ENCODE peak calls at places on chromosomes 5 and 9, in six cellular contexts. One of them, this sample, is unnamed.

GRCh38 chr9:125436613-125437443 is 175.2 kb downstream of the GAPVD1 start:
- DNase-seq in psoas muscle: no peak
- DNase-seq in fibroblast of lung: no peak
- DNase-seq in right lobe of liver: no peak
- DNase-seq in transverse colon: no peak
- DNase-seq in DND-41: no peak
- DNase-seq in this sample: no peak

GRCh38 chr9:134139081-134139480 is 3.2 kb downstream of the WDR5 start:
- DNase-seq in psoas muscle: no peak
- DNase-seq in fibroblast of lung: peak; percentile 67
- DNase-seq in DND-41: no peak
- DNase-seq in right lobe of liver: no peak
- DNase-seq in transverse colon: no peak
- DNase-seq in this sample: no peak

GRCh38 chr5:76601470-76601869 is 21.7 kb downstream of the F2RL2 start:
- DNase-seq in transverse colon: no peak
- DNase-seq in DND-41: peak; percentile 15
- DNase-seq in fibroblast of lung: peak; percentile 87
- DNase-seq in psoas muscle: no peak
- DNase-seq in right lobe of liver: no peak
- DNase-seq in this sample: no peak

GRCh38 chr9:71642043-71642442 is 126.3 kb downstream of the CEMIP2 start:
- DNase-seq in fibroblast of lung: no peak
- DNase-seq in DND-41: no peak
- DNase-seq in transverse colon: no peak
- DNase-seq in psoas muscle: no peak
- DNase-seq in right lobe of liver: no peak
- DNase-seq in this sample: no peak

GRCh38 chr5:167716376-167716775 is 575.1 kb upstream of the WWC1 start:
- DNase-seq in fibroblast of lung: peak; percentile 41
- DNase-seq in psoas muscle: no peak
- DNase-seq in right lobe of liver: no peak
- DNase-seq in transverse colon: no peak
- DNase-seq in DND-41: no peak
- DNase-seq in this sample: no peak

GRCh38 chr9:125547383-125547782 is 159.6 kb downstream of the MAPKAP1 start:
- DNase-seq in fibroblast of lung: no peak
- DNase-seq in psoas muscle: no peak
- DNase-seq in DND-41: no peak
- DNase-seq in transverse colon: no peak
- DNase-seq in right lobe of liver: no peak
- DNase-seq in this sample: no peak

GRCh38 chr5:79269733-79270166 is 33.8 kb downstream of the JMY start:
- DNase-seq in psoas muscle: no peak
- DNase-seq in transverse colon: no peak
- DNase-seq in right lobe of liver: no peak
- DNase-seq in fibroblast of lung: no peak
- DNase-seq in DND-41: no peak
- DNase-seq in this sample: no peak

GRCh38 chr9:6667633-6668280 is 22.2 kb upstream of the GLDC start:
- DNase-seq in right lobe of liver: no peak
- DNase-seq in psoas muscle: no peak
- DNase-seq in DND-41: peak; percentile 20
- DNase-seq in fibroblast of lung: peak; percentile 54
- DNase-seq in transverse colon: no peak
- DNase-seq in this sample: no peak

GRCh38 chr5:146662229-146662628 is 146.2 kb upstream of the GPR151 start:
- DNase-seq in transverse colon: no peak
- DNase-seq in DND-41: peak; percentile 13
- DNase-seq in fibroblast of lung: peak; percentile 30
- DNase-seq in psoas muscle: no peak
- DNase-seq in right lobe of liver: no peak
- DNase-seq in this sample: no peak

GRCh38 chr5:146671561-146671960 is 155.6 kb upstream of the GPR151 start:
- DNase-seq in right lobe of liver: no peak
- DNase-seq in psoas muscle: no peak
- DNase-seq in fibroblast of lung: no peak
- DNase-seq in transverse colon: no peak
- DNase-seq in DND-41: no peak
- DNase-seq in this sample: no peak

GRCh38 chr5:146667633-146668032 is 151.6 kb upstream of the GPR151 start:
- DNase-seq in right lobe of liver: no peak
- DNase-seq in DND-41: no peak
- DNase-seq in fibroblast of lung: peak; percentile 31
- DNase-seq in psoas muscle: no peak
- DNase-seq in transverse colon: no peak
- DNase-seq in this sample: no peak
- H3K27ac ChIP-seq in right lobe of liver: no peak overlapping the region
- H3K27ac ChIP-seq in DND-41: no peak overlapping the region
- H3K27ac ChIP-seq in fibroblast of lung: no peak overlapping the region
- H3K27ac ChIP-seq in psoas muscle: no peak overlapping the region
- H3K27ac ChIP-seq in transverse colon: peak overlapping the region; percentile 45
- H3K27ac ChIP-seq in this sample: no peak overlapping the region

GRCh38 chr9:127384901-127385300 is 12.1 kb upstream of the SLC2A8 start:
- DNase-seq in psoas muscle: no peak
- DNase-seq in fibroblast of lung: no peak
- DNase-seq in transverse colon: no peak
- DNase-seq in DND-41: no peak
- DNase-seq in right lobe of liver: peak; percentile 5
- DNase-seq in this sample: no peak
- TF ChIP-seq CTCF in psoas muscle: no peak
- TF ChIP-seq CTCF in fibroblast of lung: no peak
- TF ChIP-seq CTCF in transverse colon: no peak
- TF ChIP-seq CTCF in DND-41: no peak
- TF ChIP-seq CTCF in right lobe of liver: no peak
- TF ChIP-seq CTCF in this sample: no peak

DNA sequence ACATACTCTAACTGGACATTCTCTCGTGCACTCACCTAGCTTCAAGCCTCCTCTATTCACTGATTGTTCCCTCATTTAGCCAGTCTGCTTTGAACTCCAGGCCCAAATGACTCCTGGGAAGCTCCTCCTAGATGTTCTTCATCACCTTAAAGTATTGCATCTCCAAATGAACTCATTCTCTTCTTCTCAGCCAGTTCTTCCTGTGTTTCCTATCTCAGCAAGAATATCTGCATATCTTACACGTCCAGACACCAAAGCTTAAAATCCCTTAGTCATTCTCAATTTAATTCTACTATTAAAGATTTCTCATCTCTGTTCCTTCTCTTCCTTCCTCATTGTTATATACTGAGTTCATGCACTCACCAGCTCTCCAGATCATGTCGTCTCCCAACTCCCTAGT is 118.6 kb upstream of the DAB2 start:
- DNase-seq in right lobe of liver: no peak
- DNase-seq in transverse colon: no peak
- DNase-seq in psoas muscle: no peak
- DNase-seq in fibroblast of lung: no peak
- DNase-seq in DND-41: no peak
- DNase-seq in this sample: no peak
- H3K27ac ChIP-seq in right lobe of liver: no peak overlapping the region
- H3K27ac ChIP-seq in transverse colon: peak overlapping the region; percentile 1
- H3K27ac ChIP-seq in psoas muscle: no peak overlapping the region
- H3K27ac ChIP-seq in fibroblast of lung: no peak overlapping the region
- H3K27ac ChIP-seq in DND-41: no peak overlapping the region
- H3K27ac ChIP-seq in this sample: no peak overlapping the region

DNA sequence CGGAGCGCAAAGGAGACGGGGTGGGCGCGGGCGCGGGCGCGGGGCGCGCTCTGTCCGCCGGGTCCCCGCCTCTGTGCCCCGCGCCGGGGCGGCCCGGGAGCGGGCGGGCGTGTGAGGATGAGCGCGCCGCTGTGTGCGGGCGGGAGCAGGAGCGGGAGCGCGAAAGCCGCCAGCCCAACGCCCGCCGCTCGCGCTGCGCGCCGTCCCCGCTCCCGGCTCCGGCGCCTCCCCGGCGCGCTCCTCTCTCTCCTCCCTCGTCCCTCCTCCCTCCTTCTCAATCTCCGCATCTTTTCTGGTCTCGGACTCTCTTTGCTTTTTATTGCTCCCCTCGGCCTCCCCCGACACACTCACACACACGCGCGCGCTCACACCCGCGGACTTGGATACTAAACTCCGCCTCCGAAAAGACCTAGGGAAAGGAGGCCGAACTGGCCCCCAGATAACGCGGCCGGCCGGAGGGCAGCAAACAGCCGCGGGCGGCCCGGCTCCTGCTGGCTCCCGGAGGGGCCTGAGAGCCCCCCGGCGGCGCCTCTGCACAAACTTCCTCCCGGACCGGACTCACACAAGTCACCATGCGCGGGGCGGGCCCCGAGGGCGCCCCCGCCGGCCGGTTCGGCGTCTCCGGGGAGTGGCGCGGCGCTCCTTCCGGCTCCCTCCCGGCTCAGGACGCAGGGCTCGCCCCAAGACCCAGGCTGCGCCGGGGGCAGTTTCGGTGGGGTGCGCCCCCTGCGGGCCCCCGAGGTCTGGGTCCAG is at the start of gene FIBCD1:
- DNase-seq in right lobe of liver: no peak
- DNase-seq in DND-41: no peak
- DNase-seq in transverse colon: peak; percentile 66
- DNase-seq in fibroblast of lung: peak; percentile 44
- DNase-seq in psoas muscle: no peak
- DNase-seq in this sample: no peak
- TF ChIP-seq CTCF in right lobe of liver: peak; percentile 23
- TF ChIP-seq CTCF in DND-41: no peak
- TF ChIP-seq CTCF in transverse colon: peak; percentile 33
- TF ChIP-seq CTCF in fibroblast of lung: peak; percentile 25
- TF ChIP-seq CTCF in psoas muscle: no peak
- TF ChIP-seq CTCF in this sample: no peak

GRCh38 chr5:5634817-5635216 is 212.3 kb downstream of the ICE1 start:
- DNase-seq in right lobe of liver: no peak
- DNase-seq in psoas muscle: no peak
- DNase-seq in transverse colon: no peak
- DNase-seq in fibroblast of lung: no peak
- DNase-seq in DND-41: no peak
- DNase-seq in this sample: no peak

GRCh38 chr5:5643481-5643880 is 221.0 kb downstream of the ICE1 start:
- DNase-seq in transverse colon: no peak
- DNase-seq in psoas muscle: no peak
- DNase-seq in right lobe of liver: no peak
- DNase-seq in DND-41: no peak
- DNase-seq in fibroblast of lung: no peak
- DNase-seq in this sample: no peak

GRCh38 chr5:5633579-5633978 is 211.1 kb downstream of the ICE1 start:
- DNase-seq in transverse colon: no peak
- DNase-seq in DND-41: no peak
- DNase-seq in fibroblast of lung: no peak
- DNase-seq in right lobe of liver: no peak
- DNase-seq in psoas muscle: no peak
- DNase-seq in this sample: no peak

GRCh38 chr5:5637163-5637562 is 214.7 kb downstream of the ICE1 start:
- DNase-seq in right lobe of liver: no peak
- DNase-seq in psoas muscle: no peak
- DNase-seq in fibroblast of lung: no peak
- DNase-seq in DND-41: no peak
- DNase-seq in transverse colon: no peak
- DNase-seq in this sample: no peak

GRCh38 chr5:5638193-5638592 is 215.7 kb downstream of the ICE1 start:
- DNase-seq in fibroblast of lung: no peak
- DNase-seq in psoas muscle: no peak
- DNase-seq in transverse colon: no peak
- DNase-seq in DND-41: no peak
- DNase-seq in right lobe of liver: no peak
- DNase-seq in this sample: no peak
- H3K27ac ChIP-seq in fibroblast of lung: no peak overlapping the region
- H3K27ac ChIP-seq in psoas muscle: peak overlapping the region; percentile 82
- H3K27ac ChIP-seq in transverse colon: peak overlapping the region; percentile 58
- H3K27ac ChIP-seq in DND-41: no peak overlapping the region
- H3K27ac ChIP-seq in right lobe of liver: no peak overlapping the region
- H3K27ac ChIP-seq in this sample: no peak overlapping the region

DNA sequence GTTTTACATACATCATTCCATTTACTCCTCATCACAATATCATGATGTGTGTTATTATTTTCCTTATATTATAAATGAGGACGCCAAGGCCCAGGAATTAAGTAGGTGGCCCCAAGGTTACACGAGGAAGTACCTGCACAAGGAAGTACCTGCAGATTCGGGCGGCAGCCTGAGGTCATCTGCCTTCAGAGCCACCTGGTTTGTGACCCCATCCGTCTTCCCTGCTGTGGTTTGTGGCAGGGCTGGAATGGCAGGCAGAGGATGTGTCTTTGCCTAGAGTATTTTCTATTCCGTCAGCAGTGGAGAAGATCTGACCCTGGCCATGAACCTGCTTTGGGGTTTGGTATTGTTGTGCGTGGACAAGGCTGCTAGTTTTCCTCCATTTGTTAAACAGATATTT is 59.7 kb downstream of the PDZD2 start:
- DNase-seq in transverse colon: no peak
- DNase-seq in psoas muscle: no peak
- DNase-seq in fibroblast of lung: no peak
- DNase-seq in DND-41: no peak
- DNase-seq in right lobe of liver: no peak
- DNase-seq in this sample: no peak
- TF ChIP-seq CTCF in transverse colon: no peak
- TF ChIP-seq CTCF in psoas muscle: no peak
- TF ChIP-seq CTCF in fibroblast of lung: no peak
- TF ChIP-seq CTCF in DND-41: no peak
- TF ChIP-seq CTCF in right lobe of liver: no peak
- TF ChIP-seq CTCF in this sample: no peak

GRCh38 chr9:86977205-86977835 is 30.0 kb upstream of the GAS1 start:
- DNase-seq in transverse colon: no peak
- DNase-seq in DND-41: no peak
- DNase-seq in right lobe of liver: no peak
- DNase-seq in psoas muscle: no peak
- DNase-seq in fibroblast of lung: no peak
- DNase-seq in this sample: no peak

GRCh38 chr9:86975571-86975970 is 28.3 kb upstream of the GAS1 start:
- DNase-seq in fibroblast of lung: no peak
- DNase-seq in right lobe of liver: no peak
- DNase-seq in transverse colon: no peak
- DNase-seq in psoas muscle: no peak
- DNase-seq in DND-41: no peak
- DNase-seq in this sample: no peak

GRCh38 chr9:86975086-86975485 is 27.8 kb upstream of the GAS1 start:
- DNase-seq in transverse colon: no peak
- DNase-seq in psoas muscle: no peak
- DNase-seq in right lobe of liver: no peak
- DNase-seq in DND-41: no peak
- DNase-seq in fibroblast of lung: no peak
- DNase-seq in this sample: no peak

GRCh38 chr9:86971742-86972141 is 24.4 kb upstream of the GAS1 start:
- DNase-seq in transverse colon: no peak
- DNase-seq in right lobe of liver: no peak
- DNase-seq in psoas muscle: no peak
- DNase-seq in fibroblast of lung: no peak
- DNase-seq in DND-41: no peak
- DNase-seq in this sample: no peak

GRCh38 chr9:86974421-86974820 is 27.1 kb upstream of the GAS1 start:
- DNase-seq in psoas muscle: no peak
- DNase-seq in DND-41: no peak
- DNase-seq in right lobe of liver: no peak
- DNase-seq in fibroblast of lung: no peak
- DNase-seq in transverse colon: no peak
- DNase-seq in this sample: no peak
- H3K27ac ChIP-seq in psoas muscle: no peak overlapping the region
- H3K27ac ChIP-seq in DND-41: no peak overlapping the region
- H3K27ac ChIP-seq in right lobe of liver: no peak overlapping the region
- H3K27ac ChIP-seq in fibroblast of lung: no peak overlapping the region
- H3K27ac ChIP-seq in transverse colon: no peak overlapping the region
- H3K27ac ChIP-seq in this sample: no peak overlapping the region

This sample was measured in pancreas.